ENCODE peak calls at places on chromosomes 3 and 15, in four cellular contexts. W is left ventricle myocardium superior, D is HFF-Myc, X is BJ. H is an unnamed sample.

GRCh38 chr3:194497799-194498575 is 11.2 kb upstream of the ATP13A3 start:
- DNase-seq in D (no peak), W (no peak), X (no peak), H (peak)

GRCh38 chr3:139388077-139388476 is 1.4 kb downstream of the COPB2 start:
- DNase-seq in D (no peak), X (no peak), W (no peak), H (no peak)

GRCh38 chr3:198032445-198032936 is 72.5 kb downstream of the LMLN start:
- DNase-seq in W (peak), D (no peak), X (no peak), H (no peak)

GRCh38 chr15:99536422-99537033 is 29.3 kb upstream of the MEF2A start:
- DNase-seq in D (peak), W (no peak), X (peak), H (no peak)

GRCh38 chr3:65914740-65915366 is 123.9 kb downstream of the MAGI1 start:
- DNase-seq in D (no peak), W (no peak), X (no peak), H (no peak)

GRCh38 chr15:36491912-36492311 is 87.5 kb upstream of the CDIN1 start:
- DNase-seq in W (no peak), D (no peak), X (no peak), H (no peak)

GRCh38 chr3:188749010-188749617 is 422.7 kb upstream of the TPRG1 start:
- DNase-seq in W (no peak), X (no peak), D (no peak), H (no peak)

GRCh38 chr3:106913111-106913698 is 464.0 kb upstream of the CCDC54 start:
- DNase-seq in W (no peak), D (no peak), X (no peak), H (no peak)

GRCh38 chr15:31586841-31587240 is 260.2 kb downstream of the KLF13 start:
- DNase-seq in W (no peak), X (no peak), D (no peak), H (no peak)

GRCh38 chr3:107235193-107235922 is 141.9 kb upstream of the CCDC54 start:
- DNase-seq in W (no peak), X (no peak), D (no peak), H (no peak)

GRCh38 chr15:39777497-39777896 is 5.1 kb downstream of the FSIP1 start:
- DNase-seq in D (no peak), W (no peak), X (no peak), H (no peak)

GRCh38 chr3:19799887-19800286 is 134.1 kb downstream of the EFHB start:
- DNase-seq in X (no peak), W (no peak), D (no peak), H (no peak)

GRCh38 chr3:105906834-105907233 is 38.0 kb upstream of the CBLB start:
- DNase-seq in W (no peak), D (no peak), X (peak), H (peak)

GRCh38 chr3:134590766-134591165 is 60.1 kb downstream of the KY start:
- DNase-seq in X (no peak), W (no peak), D (no peak), H (no peak)

GRCh38 chr3:84772841-84773240 is 185.9 kb upstream of the CADM2 start:
- DNase-seq in D (no peak), X (no peak), W (no peak), H (no peak)

GRCh38 chr15:78050441-78050809 is 27.1 kb downstream of the TBC1D2B start:
- DNase-seq in W (no peak), X (no peak), D (no peak), H (no peak)

GRCh38 chr3:57959407-57960173 is 48.6 kb upstream of the FLNB start:
- DNase-seq in X (no peak), D (no peak), W (no peak), H (no peak)

GRCh38 chr15:44194397-44195150 is 497 bp downstream of the FRMD5 start:
- DNase-seq in X (no peak), W (no peak), D (no peak), H (peak)

GRCh38 chr3:50658416-50658815 is 16.3 kb upstream of the DOCK3 start:
- DNase-seq in D (no peak), W (no peak), X (peak), H (peak)

GRCh38 chr3:13491206-13491974 is 11.3 kb downstream of the HDAC11 start:
- DNase-seq in D (no peak), X (no peak), W (no peak), H (peak)

GRCh38 chr15:82611348-82611747 is 35.8 kb downstream of the CPEB1 start:
- DNase-seq in W (no peak), X (no peak), D (no peak), H (no peak)

GRCh38 chr3:20101041-20101440 is 60.8 kb downstream of the KAT2B start:
- DNase-seq in W (no peak), X (no peak), D (no peak), H (no peak)

GRCh38 chr3:69250014-69250413 is 127.6 kb upstream of the LMOD3 start:
- DNase-seq in W (no peak), D (no peak), X (no peak), H (no peak)

GRCh38 chr3:101778385-101779046 is 495 bp upstream of the NXPE3 start:
- DNase-seq in W (no peak), X (no peak), D (no peak), H (no peak)

GRCh38 chr15:22980189-22981136 is at the start of gene CYFIP1:
- DNase-seq in W (peak), D (no peak), X (no peak), H (peak)